ENCODE peak calls at places on chromosomes 7 and 10, in four cellular contexts. One of them, this sample, is unnamed. For H3K4me1, the result is how much of the 10 kb centered on the place peaks cover.

GRCh38 chr10:75034714-75035258 is 76.7 kb upstream of the SAMD8 start:
- DNase-seq in neural progenitor cell: no peak
- DNase-seq in kidney: no peak
- DNase-seq in heart left ventricle: no peak
- DNase-seq in this sample: no peak

GRCh38 chr7:153370092-153370491 is 610.5 kb downstream of the ACTR3B start:
- DNase-seq in neural progenitor cell: peak
- DNase-seq in kidney: no peak
- DNase-seq in heart left ventricle: no peak
- DNase-seq in this sample: no peak

GRCh38 chr7:68622500-68622899 is 975.8 kb upstream of the AUTS2 start:
- DNase-seq in heart left ventricle: no peak
- DNase-seq in kidney: no peak
- DNase-seq in neural progenitor cell: no peak
- DNase-seq in this sample: no peak

GRCh38 chr7:158559356-158559755 is 28.3 kb downstream of the PTPRN2 start:
- DNase-seq in kidney: no peak
- DNase-seq in heart left ventricle: no peak
- DNase-seq in neural progenitor cell: no peak
- DNase-seq in this sample: no peak

GRCh38 chr10:95266674-95267095 is 24.1 kb downstream of the PDLIM1 start:
- DNase-seq in heart left ventricle: no peak
- DNase-seq in neural progenitor cell: peak
- DNase-seq in kidney: no peak
- DNase-seq in this sample: no peak

GRCh38 chr10:47438857-47439474 is 44.9 kb downstream of the ANXA8 start:
- DNase-seq in kidney: peak
- DNase-seq in neural progenitor cell: peak
- DNase-seq in heart left ventricle: peak
- DNase-seq in this sample: peak

GRCh38 chr10:43078986-43079273 is 2.1 kb downstream of the RET start:
- DNase-seq in kidney: no peak
- DNase-seq in neural progenitor cell: peak
- DNase-seq in heart left ventricle: no peak
- DNase-seq in this sample: no peak

GRCh38 chr10:43396061-43396927 is 12.7 kb downstream of the HNRNPF start:
- DNase-seq in heart left ventricle: peak
- DNase-seq in neural progenitor cell: peak
- DNase-seq in kidney: peak
- DNase-seq in this sample: peak

GRCh38 chr7:155994253-155994811 is 182.1 kb upstream of the SHH start:
- DNase-seq in neural progenitor cell: no peak
- DNase-seq in kidney: no peak
- DNase-seq in heart left ventricle: no peak
- DNase-seq in this sample: no peak

GRCh38 chr7:40799-41750 is 151.3 kb upstream of the FAM20C start:
- DNase-seq in neural progenitor cell: no peak
- DNase-seq in heart left ventricle: no peak
- DNase-seq in kidney: peak
- DNase-seq in this sample: peak

GRCh38 chr7:1531263-1531978 is 919 bp downstream of the MAFK start:
- DNase-seq in heart left ventricle: peak
- DNase-seq in neural progenitor cell: no peak
- DNase-seq in kidney: peak
- DNase-seq in this sample: no peak

GRCh38 chr10:60594476-60595051 is 183.7 kb upstream of the CDK1 start:
- DNase-seq in heart left ventricle: no peak
- DNase-seq in kidney: no peak
- DNase-seq in neural progenitor cell: peak
- DNase-seq in this sample: no peak

GRCh38 chr10:14621037-14621436 is 153.7 kb downstream of the FAM107B start:
- DNase-seq in neural progenitor cell: no peak
- DNase-seq in kidney: no peak
- DNase-seq in heart left ventricle: no peak
- DNase-seq in this sample: no peak

GRCh38 chr10:102678842-102679289 is 34.6 kb downstream of the TRIM8 start:
- DNase-seq in kidney: peak
- DNase-seq in neural progenitor cell: peak
- DNase-seq in heart left ventricle: peak
- DNase-seq in this sample: peak
- H3K4me3 ChIP-seq in kidney: no peak
- H3K4me3 ChIP-seq in neural progenitor cell: peak
- H3K4me3 ChIP-seq in heart left ventricle: peak
- H3K4me3 ChIP-seq in this sample: peak

DNA sequence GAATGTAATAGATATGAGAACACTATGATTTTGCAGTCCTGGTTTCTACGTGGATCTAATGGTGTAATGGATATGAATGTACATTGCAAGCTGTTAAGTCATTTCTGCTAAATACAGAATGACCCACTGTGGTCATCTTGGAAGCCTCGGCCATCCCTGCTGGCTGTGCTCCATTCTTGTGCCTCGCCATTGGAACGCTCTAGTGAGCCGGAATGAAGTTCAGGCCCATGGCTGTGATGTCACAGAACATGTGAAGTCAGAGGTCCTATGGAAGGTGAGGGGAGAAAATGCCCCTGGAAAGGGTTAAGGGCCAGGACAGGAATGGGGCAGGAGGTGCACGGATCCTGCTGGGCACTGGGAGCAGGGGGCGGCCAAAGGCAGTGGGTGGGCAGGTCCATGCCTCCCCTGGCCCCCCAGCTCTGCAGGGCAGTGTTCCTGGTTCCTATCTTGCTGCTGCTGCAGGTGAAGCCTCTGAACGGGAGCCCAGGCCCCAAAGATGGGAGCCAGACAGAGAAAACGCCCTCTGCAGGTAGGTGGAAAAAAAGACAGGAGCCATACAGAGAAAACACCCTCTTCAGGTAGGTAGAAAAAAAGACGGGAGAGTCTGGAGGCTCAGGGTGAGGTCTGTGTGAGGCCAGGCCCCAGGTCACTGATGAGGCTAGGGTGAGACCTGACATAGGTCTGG is at the start of gene LLCFC1:
- DNase-seq in kidney: no peak
- DNase-seq in neural progenitor cell: peak
- DNase-seq in heart left ventricle: no peak
- DNase-seq in this sample: no peak
- TF ChIP-seq CTCF in kidney: no peak
- TF ChIP-seq CTCF in neural progenitor cell: peak
- TF ChIP-seq CTCF in heart left ventricle: no peak
- TF ChIP-seq CTCF in this sample: no peak

GRCh38 chr7:143381427-143382125 is 431 bp downstream of the ZYX start:
- DNase-seq in kidney: peak
- DNase-seq in neural progenitor cell: peak
- DNase-seq in heart left ventricle: peak
- DNase-seq in this sample: peak

GRCh38 chr7:143383642-143383957 is 2.5 kb downstream of the ZYX start:
- DNase-seq in kidney: peak
- DNase-seq in neural progenitor cell: no peak
- DNase-seq in heart left ventricle: no peak
- DNase-seq in this sample: no peak

GRCh38 chr7:143382791-143383641 is 1.9 kb downstream of the ZYX start:
- DNase-seq in kidney: peak
- DNase-seq in neural progenitor cell: no peak
- DNase-seq in heart left ventricle: no peak
- DNase-seq in this sample: no peak

GRCh38 chr7:143380646-143381426 is at the start of gene ZYX:
- DNase-seq in heart left ventricle: peak
- DNase-seq in kidney: peak
- DNase-seq in neural progenitor cell: peak
- DNase-seq in this sample: peak

GRCh38 chr7:143382126-143382790 is 1.1 kb downstream of the ZYX start:
- DNase-seq in neural progenitor cell: no peak
- DNase-seq in heart left ventricle: no peak
- DNase-seq in kidney: peak
- DNase-seq in this sample: no peak
- H3K4me1 ChIP-seq in neural progenitor cell: under half
- H3K4me1 ChIP-seq in heart left ventricle: half or more
- H3K4me1 ChIP-seq in kidney: under half
- H3K4me1 ChIP-seq in this sample: half or more

DNA sequence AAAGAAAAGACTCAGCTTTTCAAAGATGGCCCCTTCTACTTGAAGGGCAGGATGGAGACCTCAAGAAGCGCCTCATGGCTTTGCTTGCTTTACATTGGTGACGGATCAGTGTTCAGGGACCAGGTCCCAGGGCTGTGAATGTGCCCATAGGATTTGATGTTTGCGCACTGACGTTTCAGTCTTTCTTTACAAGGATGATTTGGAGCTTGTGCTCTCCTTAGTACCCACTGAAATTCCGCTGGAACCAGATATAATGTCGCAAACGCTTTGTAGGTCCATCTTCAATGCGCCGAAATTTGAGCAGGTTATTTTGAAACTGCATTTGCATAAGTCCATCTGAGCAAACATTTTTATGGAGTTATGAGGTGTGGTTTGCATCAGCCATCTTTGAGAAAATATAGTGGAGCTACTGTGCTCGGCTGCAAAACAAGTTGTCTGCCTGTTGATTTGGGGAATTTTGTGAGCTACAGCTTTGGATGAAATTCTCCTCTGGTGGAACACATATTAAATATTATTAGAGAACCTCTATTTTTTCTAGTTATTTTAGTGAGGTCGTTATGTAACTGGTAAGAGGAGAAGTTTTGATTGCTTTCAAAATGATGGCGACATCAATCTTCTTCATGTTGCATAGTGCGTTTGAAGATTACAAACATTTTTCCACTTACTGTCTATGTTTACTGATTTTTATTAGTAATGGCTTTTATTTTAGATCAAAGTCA is 2.4 kb downstream of the RBM20 start:
- DNase-seq in heart left ventricle: no peak
- DNase-seq in neural progenitor cell: no peak
- DNase-seq in kidney: no peak
- DNase-seq in this sample: no peak
- H3K4me3 ChIP-seq in heart left ventricle: peak
- H3K4me3 ChIP-seq in neural progenitor cell: no peak
- H3K4me3 ChIP-seq in kidney: no peak
- H3K4me3 ChIP-seq in this sample: no peak

GRCh38 chr10:3348561-3348960 is 176.0 kb upstream of the PITRM1 start:
- DNase-seq in heart left ventricle: no peak
- DNase-seq in neural progenitor cell: no peak
- DNase-seq in kidney: no peak
- DNase-seq in this sample: no peak
- TF ChIP-seq CTCF in heart left ventricle: no peak
- TF ChIP-seq CTCF in neural progenitor cell: no peak
- TF ChIP-seq CTCF in kidney: no peak
- TF ChIP-seq CTCF in this sample: no peak

GRCh38 chr7:137947031-137947430 is 54.9 kb downstream of the CREB3L2 start:
- DNase-seq in kidney: no peak
- DNase-seq in neural progenitor cell: no peak
- DNase-seq in heart left ventricle: no peak
- DNase-seq in this sample: no peak

GRCh38 chr7:137948083-137948844 is 53.6 kb downstream of the CREB3L2 start:
- DNase-seq in heart left ventricle: no peak
- DNase-seq in kidney: no peak
- DNase-seq in neural progenitor cell: no peak
- DNase-seq in this sample: no peak

GRCh38 chr7:137949416-137950262 is 52.2 kb downstream of the CREB3L2 start:
- DNase-seq in neural progenitor cell: no peak
- DNase-seq in heart left ventricle: no peak
- DNase-seq in kidney: no peak
- DNase-seq in this sample: no peak

GRCh38 chr7:137950263-137950621 is 51.6 kb downstream of the CREB3L2 start:
- DNase-seq in heart left ventricle: no peak
- DNase-seq in kidney: no peak
- DNase-seq in neural progenitor cell: no peak
- DNase-seq in this sample: no peak

GRCh38 chr7:137948845-137949330 is 53.0 kb downstream of the CREB3L2 start:
- DNase-seq in heart left ventricle: no peak
- DNase-seq in kidney: no peak
- DNase-seq in neural progenitor cell: no peak
- DNase-seq in this sample: no peak
- H3K4me1 ChIP-seq in heart left ventricle: under half
- H3K4me1 ChIP-seq in kidney: under half
- H3K4me1 ChIP-seq in neural progenitor cell: under half
- H3K4me1 ChIP-seq in this sample: under half